ENCODE peak calls at places on chromosomes 1 and 21, in ten cellular contexts. N is IMR-90; J is pancreas; X is Peyer's patch; R is CD8-positive, alpha-beta T cell; E is stomach; Z is sigmoid colon; Y is prostate gland; M is SK-N-MC; V is adrenal gland. C is an unnamed sample. For H3K36me3, the result is how much of the 10 kb centered on the place peaks cover.

GRCh38 chr21:37220433-37220980 is 46.6 kb downstream of the VPS26C start:
- DNase-seq in Z (peak), E (no peak), Y (no peak), R (peak), M (no peak), J (no peak), V (no peak), N (peak), X (peak), C (no peak)

GRCh38 chr1:50458507-50458906 is 35.3 kb upstream of the DMRTA2 start:
- DNase-seq in R (no peak), M (peak), Z (no peak), E (no peak), N (no peak), X (no peak), J (no peak), Y (no peak), V (no peak), C (no peak)

GRCh38 chr1:76095800-76096199 is 21.3 kb downstream of the ST6GALNAC3 start:
- DNase-seq in E (no peak), Y (no peak), J (no peak), Z (no peak), N (no peak), V (no peak), M (no peak), R (no peak), X (no peak), C (no peak)

GRCh38 chr1:39490596-39491145 is 765 bp upstream of the BMP8A start:
- DNase-seq in M (no peak), J (peak), Y (no peak), N (no peak), X (no peak), Z (no peak), E (no peak), R (peak), V (peak), C (no peak)

GRCh38 chr1:21451212-21451611 is 11.3 kb downstream of the NBPF3 start:
- DNase-seq in M (no peak), J (no peak), R (no peak), Z (no peak), X (no peak), V (no peak), N (peak), Y (no peak), E (no peak), C (no peak)

GRCh38 chr1:234975941-234976871 is 152.4 kb downstream of the TOMM20 start:
- DNase-seq in M (no peak), R (no peak), Z (peak), E (no peak), J (no peak), N (no peak), V (peak), X (peak), Y (no peak), C (no peak)

GRCh38 chr21:33309778-33310177 is 15.0 kb upstream of the IFNAR1 start:
- DNase-seq in V (no peak), N (no peak), Y (peak), Z (no peak), E (no peak), R (no peak), J (no peak), M (no peak), X (no peak), C (no peak)

GRCh38 chr1:228178737-228179720 is 13.4 kb downstream of the IBA57 start:
- DNase-seq in X (peak), R (no peak), J (no peak), E (no peak), Z (peak), M (no peak), N (peak), Y (no peak), V (peak), C (no peak)

GRCh38 chr21:44972301-44972814 is 32.5 kb downstream of the SLX9 start:
- DNase-seq in R (no peak), Z (peak), Y (no peak), N (no peak), E (no peak), V (no peak), X (no peak), M (no peak), J (no peak), C (no peak)

GRCh38 chr1:99978218-99978617 is 8.4 kb downstream of the SLC35A3 start:
- DNase-seq in V (no peak), X (no peak), N (no peak), Y (no peak), M (no peak), Z (no peak), R (no peak), E (no peak), J (no peak), C (no peak)

GRCh38 chr1:156476501-156477298 is 23.9 kb downstream of the MEF2D start:
- DNase-seq in R (no peak), N (peak), Y (no peak), J (no peak), E (no peak), V (peak), M (no peak), Z (peak), X (no peak), C (no peak)

GRCh38 chr1:199029855-199030254 is 391.0 kb downstream of the PTPRC start:
- DNase-seq in X (no peak), R (no peak), M (no peak), J (no peak), Y (no peak), V (no peak), E (no peak), Z (no peak), N (peak), C (peak)

GRCh38 chr1:162040657-162041056 is 17.0 kb upstream of the OLFML2B start:
- DNase-seq in Z (no peak), X (no peak), R (no peak), M (no peak), E (no peak), N (peak), V (no peak), Y (no peak), J (no peak), C (no peak)

GRCh38 chr21:14880922-14881321 is 183.9 kb downstream of the NRIP1 start:
- DNase-seq in J (no peak), X (no peak), N (peak), Z (no peak), V (no peak), M (no peak), R (no peak), Y (no peak), E (no peak), C (no peak)

GRCh38 chr1:60034999-60035398 is 38.6 kb downstream of the C1orf87 start:
- DNase-seq in M (no peak), E (no peak), Y (no peak), V (no peak), N (no peak), Z (no peak), X (no peak), J (no peak), R (no peak), C (no peak)

GRCh38 chr1:210830034-210831028 is 303.6 kb downstream of the KCNH1 start:
- DNase-seq in M (no peak), X (no peak), N (no peak), E (no peak), Z (no peak), V (no peak), R (no peak), Y (no peak), J (no peak), C (no peak)

GRCh38 chr21:32828908-32829307 is 57.4 kb upstream of the PAXBP1 start:
- DNase-seq in J (no peak), E (no peak), Z (no peak), R (no peak), V (no peak), X (no peak), N (no peak), M (no peak), Y (no peak), C (no peak)

GRCh38 chr21:20443558-20444155 is 554.6 kb upstream of the NCAM2 start:
- DNase-seq in N (no peak), M (no peak), V (no peak), Y (no peak), E (no peak), X (no peak), R (no peak), Z (no peak), J (no peak), C (no peak)

GRCh38 chr21:43306911-43307676 is 119.8 kb downstream of the SIK1 start:
- DNase-seq in N (peak), M (no peak), Z (peak), V (peak), X (peak), Y (no peak), J (peak), E (peak), R (no peak), C (peak)

GRCh38 chr1:59691261-59691660 is 123.5 kb upstream of the HOOK1 start:
- DNase-seq in X (no peak), Z (peak), Y (no peak), V (peak), R (no peak), N (no peak), J (no peak), E (no peak), M (no peak), C (no peak)

GRCh38 chr1:12001249-12001917 is 17.9 kb upstream of the MIIP start:
- DNase-seq in E (no peak), M (peak), R (no peak), V (peak), X (peak), Y (no peak), J (peak), N (peak), Z (no peak), C (no peak)

GRCh38 chr21:35637431-35637830 is 422.9 kb downstream of the SETD4 start:
- DNase-seq in R (no peak), J (no peak), Y (peak), V (peak), M (no peak), N (peak), Z (no peak), E (peak), X (no peak), C (no peak)

GRCh38 chr1:59521456-59521855 is 224.6 kb downstream of the FGGY start:
- DNase-seq in M (no peak), E (no peak), N (peak), Y (no peak), V (no peak), R (no peak), Z (no peak), X (no peak), J (no peak), C (no peak)

GRCh38 chr1:234262007-234262753 is 111.1 kb upstream of the COA6 start:
- DNase-seq in J (peak), R (no peak), X (no peak), V (no peak), M (no peak), E (no peak), Y (no peak), Z (no peak), N (no peak), C (no peak)

GRCh38 chr1:212381509-212381908 is 33.2 kb downstream of the PACC1 start:
- DNase-seq in E (no peak), Z (no peak), X (no peak), M (no peak), R (no peak), V (no peak), Y (no peak), J (no peak), N (no peak), C (no peak)

GRCh38 chr1:212375986-212376385 is 38.7 kb downstream of the PACC1 start:
- DNase-seq in R (no peak), Z (no peak), V (no peak), Y (no peak), M (no peak), E (no peak), J (no peak), X (no peak), N (no peak), C (no peak)

GRCh38 chr1:212377644-212378043 is 37.0 kb downstream of the PACC1 start:
- DNase-seq in E (no peak), N (no peak), Y (no peak), J (no peak), X (no peak), Z (no peak), R (no peak), M (no peak), V (no peak), C (no peak)

DNA sequence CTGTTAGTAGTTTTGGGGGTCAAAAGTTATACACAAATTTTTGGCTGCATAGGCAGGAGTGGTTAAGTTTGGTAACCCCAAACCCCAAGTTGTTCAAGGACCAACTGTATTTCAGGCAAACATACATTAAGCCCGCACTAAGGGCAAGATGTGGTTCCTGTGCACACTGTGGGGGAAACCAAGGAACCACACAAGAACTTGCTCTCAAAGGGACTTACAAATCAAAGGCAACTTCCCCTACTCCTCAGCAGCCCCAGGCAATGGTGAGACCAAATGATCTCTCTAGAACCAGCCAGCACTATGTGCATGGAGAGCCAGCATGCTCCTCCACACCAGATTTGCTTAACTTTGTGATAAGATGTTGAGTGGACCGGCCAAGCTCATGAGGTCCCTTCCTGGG is 35.3 kb downstream of the PACC1 start:
- DNase-seq in N (no peak), X (no peak), M (no peak), R (no peak), Y (no peak), V (no peak), E (no peak), J (no peak), Z (no peak), C (no peak)
- H3K36me3 ChIP-seq in N (under half), X (under half), M (under half), R (under half), Y (under half), V (under half), E (half or more), J (under half), Z (under half), C (under half)

GRCh38 chr1:32780005-32780404 is 37.2 kb downstream of the YARS1 start:
- DNase-seq in Y (no peak), N (no peak), J (no peak), X (peak), V (no peak), Z (no peak), E (no peak), R (no peak), M (no peak), C (no peak)
- H3K36me3 ChIP-seq in Y (under half), N (half or more), J (under half), X (under half), V (under half), Z (under half), E (half or more), R (half or more), M (half or more), C (under half)

GRCh38 chr1:169630006-169630405 is at the start of gene SELP:
- DNase-seq in V (no peak), J (no peak), E (no peak), M (no peak), N (no peak), Y (no peak), X (no peak), R (no peak), Z (no peak), C (no peak)
- H3K36me3 ChIP-seq in V (under half), J (under half), E (under half), M (under half), N (under half), Y (under half), X (under half), R (under half), Z (under half), C (under half)

GRCh38 chr1:18908911-18909771 is 6.8 kb upstream of the ALDH4A1 start:
- DNase-seq in E (no peak), Z (no peak), N (no peak), M (no peak), X (no peak), J (no peak), R (no peak), Y (no peak), V (no peak), C (no peak)

GRCh38 chr1:18903313-18903671 is 937 bp upstream of the ALDH4A1 start:
- DNase-seq in X (no peak), E (no peak), Z (no peak), R (no peak), J (no peak), M (no peak), N (no peak), Y (peak), V (no peak), C (no peak)

GRCh38 chr1:18907914-18908845 is 5.8 kb upstream of the ALDH4A1 start:
- DNase-seq in V (peak), Y (no peak), Z (no peak), X (no peak), E (no peak), J (no peak), N (no peak), R (no peak), M (no peak), C (no peak)

GRCh38 chr1:18902523-18903312 is at the start of gene ALDH4A1:
- DNase-seq in E (peak), X (peak), Z (peak), Y (peak), N (peak), M (peak), R (peak), J (peak), V (peak), C (peak)

GRCh38 chr1:18907021-18907913 is 4.9 kb upstream of the ALDH4A1 start:
- DNase-seq in M (peak), R (peak), Y (peak), E (peak), X (peak), J (peak), Z (peak), V (peak), N (peak), C (no peak)
- H3K36me3 ChIP-seq in M (under half), R (under half), Y (under half), E (under half), X (under half), J (under half), Z (under half), V (under half), N (under half), C (under half)

DNA sequence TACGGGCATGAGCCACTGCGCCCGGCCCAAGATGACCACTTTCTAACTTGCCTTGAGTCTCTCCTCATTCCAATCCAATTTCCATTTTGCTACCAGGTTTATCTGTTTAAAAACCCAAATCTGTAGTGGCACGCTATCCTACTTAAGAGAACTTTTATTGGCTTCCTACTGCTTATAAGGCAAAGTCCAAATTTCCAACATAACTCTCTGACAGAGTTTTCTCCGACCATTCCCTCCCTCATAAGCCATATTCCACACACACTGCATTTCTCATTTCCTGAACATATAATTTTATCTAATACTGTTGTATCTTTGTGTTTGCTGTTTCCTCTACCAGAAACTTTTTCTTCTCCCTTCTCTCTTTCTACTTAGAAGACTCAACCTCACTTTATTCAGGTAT is 15.2 kb downstream of the SF3A3 start:
- DNase-seq in N (no peak), X (no peak), E (no peak), J (no peak), Y (no peak), M (no peak), Z (no peak), R (no peak), V (no peak), C (no peak)
- H3K36me3 ChIP-seq in N (under half), X (under half), E (half or more), J (under half), Y (under half), M (half or more), Z (half or more), R (under half), V (under half), C (under half)

DNA sequence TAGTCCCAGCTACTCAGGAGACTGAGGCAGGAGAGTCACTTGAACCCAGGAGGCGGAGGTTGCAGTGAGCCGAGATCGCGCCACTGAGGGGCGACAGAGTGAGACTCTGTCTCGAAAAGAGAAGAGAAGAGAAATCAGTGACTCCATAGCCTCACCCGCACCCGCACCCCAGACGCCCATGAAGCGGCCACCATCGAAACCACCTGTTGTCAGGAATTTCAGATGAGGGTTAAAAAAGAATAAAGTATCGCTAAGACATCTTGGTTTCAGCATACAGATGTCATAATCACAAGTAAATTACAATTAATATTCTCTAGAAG is 47.4 kb downstream of the NPHP4 start:
- DNase-seq in E (no peak), V (no peak), Y (no peak), N (no peak), X (no peak), Z (no peak), R (no peak), M (no peak), J (no peak), C (no peak)
- H3K36me3 ChIP-seq in E (under half), V (under half), Y (under half), N (under half), X (under half), Z (under half), R (under half), M (under half), J (under half), C (under half)